ENCODE peak calls at places on chromosomes 12 and 14, in six cellular contexts. X is dorsolateral prefrontal cortex; J is iPS DF 19.7; H is suprapubic skin; Q is activated CD4-positive, alpha-beta T cell treated with anti-CD3 and anti-CD28 coated beads for 1 hour; Y is fibroblast of lung. I is an unnamed sample.

GRCh38 chr12:132379996-132380395 is 50.6 kb upstream of the GALNT9 start:
- DNase-seq in X (no peak), J (no peak), H (no peak), Q (no peak), Y (no peak), I (no peak)

GRCh38 chr14:94079891-94080605 is 954 bp downstream of the DDX24 start:
- DNase-seq in X (no peak), J (no peak), H (no peak), Q (no peak), Y (peak), I (no peak)

GRCh38 chr12:92206596-92206995 is 61.0 kb upstream of the BTG1 start:
- DNase-seq in X (no peak), J (no peak), H (no peak), Q (no peak), Y (no peak), I (no peak)

GRCh38 chr12:95418142-95418541 is 55.8 kb upstream of the METAP2 start:
- DNase-seq in X (no peak), J (no peak), H (no peak), Q (no peak), Y (no peak), I (no peak)

GRCh38 chr12:56155256-56155845 is 2.8 kb upstream of the MYL6 start:
- DNase-seq in X (no peak), J (no peak), H (no peak), Q (no peak), Y (no peak), I (no peak)

GRCh38 chr12:57583008-57583831 is 7.8 kb upstream of the PIP4K2C start:
- DNase-seq in X (no peak), J (peak), H (no peak), Q (peak), Y (peak), I (peak)

GRCh38 chr14:68693926-68694325 is 98.9 kb downstream of the ZFP36L1 start:
- DNase-seq in X (no peak), J (no peak), H (peak), Q (no peak), Y (no peak), I (no peak)

GRCh38 chr14:62645649-62646048 is 399.6 kb downstream of the KCNH5 start:
- DNase-seq in X (no peak), J (no peak), H (no peak), Q (no peak), Y (peak), I (no peak)

GRCh38 chr14:63209160-63209559 is 4.9 kb downstream of the RHOJ start:
- DNase-seq in X (no peak), J (no peak), H (no peak), Q (no peak), Y (peak), I (no peak)

GRCh38 chr12:58980768-58981167 is 60.5 kb upstream of the LRIG3 start:
- DNase-seq in X (no peak), J (no peak), H (no peak), Q (no peak), Y (no peak), I (no peak)

GRCh38 chr12:105229446-105229845 is 6.5 kb downstream of the APPL2 start:
- DNase-seq in X (no peak), J (no peak), H (no peak), Q (no peak), Y (no peak), I (no peak)

GRCh38 chr12:85979641-85980040 is 105.5 kb downstream of the NTS start:
- DNase-seq in X (no peak), J (no peak), H (no peak), Q (no peak), Y (no peak), I (no peak)

GRCh38 chr14:66038214-66038977 is 447.8 kb upstream of the CCDC196 start:
- DNase-seq in X (no peak), J (peak), H (no peak), Q (no peak), Y (peak), I (no peak)

GRCh38 chr14:100365741-100366140 is 42.6 kb downstream of the SLC25A47 start:
- DNase-seq in X (no peak), J (no peak), H (no peak), Q (no peak), Y (no peak), I (no peak)

GRCh38 chr14:89719371-89720075 is 235.0 kb downstream of the EFCAB11 start:
- DNase-seq in X (no peak), J (no peak), H (no peak), Q (no peak), Y (no peak), I (no peak)

GRCh38 chr14:24483604-24484252 is 24.3 kb downstream of the CMA1 start:
- DNase-seq in X (no peak), J (no peak), H (no peak), Q (no peak), Y (peak), I (no peak)

GRCh38 chr14:90619911-90620310 is 196.3 kb downstream of the TTC7B start:
- DNase-seq in X (no peak), J (no peak), H (no peak), Q (no peak), Y (no peak), I (no peak)

GRCh38 chr12:49777800-49778748 is 36.7 kb downstream of the TMBIM6 start:
- DNase-seq in X (no peak), J (peak), H (no peak), Q (peak), Y (peak), I (peak)

GRCh38 chr12:119876761-119877638 is at the start of gene CIT:
- DNase-seq in X (peak), J (peak), H (peak), Q (peak), Y (peak), I (peak)

GRCh38 chr12:68317047-68317667 is 15.0 kb downstream of the MDM1 start:
- DNase-seq in X (no peak), J (no peak), H (no peak), Q (no peak), Y (peak), I (peak)

GRCh38 chr14:32010561-32011188 is 66.4 kb upstream of the ARHGAP5 start:
- DNase-seq in X (no peak), J (no peak), H (no peak), Q (no peak), Y (peak), I (no peak)

GRCh38 chr14:100653409-100653808 is 66.2 kb upstream of the BEGAIN start:
- DNase-seq in X (no peak), J (no peak), H (no peak), Q (no peak), Y (no peak), I (no peak)

GRCh38 chr14:105492966-105493871 is 2.2 kb downstream of the TEDC1 start:
- DNase-seq in X (peak), J (no peak), H (peak), Q (no peak), Y (no peak), I (no peak)

GRCh38 chr12:56529656-56530055 is 8.0 kb downstream of the RBMS2 start:
- DNase-seq in X (no peak), J (no peak), H (no peak), Q (no peak), Y (no peak), I (no peak)